ENCODE peak calls at places on chromosomes 7 and 10, in five cellular contexts. R, T, Q, Z and M are unnamed samples.

GRCh38 chr7:70523626-70524351 is 608.2 kb upstream of the GALNT17 start:
- DNase-seq in Q (no peak), Z (no peak), R (no peak), T (no peak), M (no peak)

GRCh38 chr7:33904680-33905388 is 505 bp upstream of the BMPER start:
- DNase-seq in Z (peak), T (no peak), R (no peak), Q (peak), M (peak)

GRCh38 chr7:82105463-82105862 is 335.6 kb upstream of the HGF start:
- DNase-seq in Q (peak), T (no peak), R (no peak), Z (peak), M (no peak)

GRCh38 chr7:22696672-22697071 is 30.3 kb upstream of the IL6 start:
- DNase-seq in Z (no peak), T (no peak), R (no peak), Q (peak), M (no peak)

GRCh38 chr7:120792091-120792860 is 65.7 kb downstream of the TSPAN12 start:
- DNase-seq in Z (peak), R (peak), T (peak), Q (peak), M (peak)

GRCh38 chr10:121324678-121325213 is 273.5 kb downstream of the FGFR2 start:
- DNase-seq in R (no peak), Z (no peak), T (no peak), Q (no peak), M (no peak)

GRCh38 chr10:79081353-79082034 is 12.7 kb downstream of the ZMIZ1 start:
- DNase-seq in Z (peak), R (no peak), Q (peak), T (no peak), M (no peak)

GRCh38 chr7:117279203-117279602 is 43.7 kb downstream of the WNT2 start:
- DNase-seq in Q (no peak), Z (no peak), R (no peak), T (no peak), M (no peak)

GRCh38 chr10:3484306-3485187 is 300.5 kb downstream of the KLF6 start:
- DNase-seq in T (no peak), Z (peak), Q (peak), R (no peak), M (no peak)

GRCh38 chr7:42103456-42103855 is 133.6 kb downstream of the GLI3 start:
- DNase-seq in Q (no peak), R (no peak), T (no peak), Z (no peak), M (no peak)

GRCh38 chr7:41280491-41280890 is 422.4 kb downstream of the INHBA start:
- DNase-seq in Q (no peak), T (no peak), R (no peak), Z (no peak), M (no peak)

GRCh38 chr7:5425507-5426225 is 2.0 kb upstream of the TNRC18 start:
- DNase-seq in R (no peak), Q (peak), T (no peak), Z (peak), M (peak)

DNA sequence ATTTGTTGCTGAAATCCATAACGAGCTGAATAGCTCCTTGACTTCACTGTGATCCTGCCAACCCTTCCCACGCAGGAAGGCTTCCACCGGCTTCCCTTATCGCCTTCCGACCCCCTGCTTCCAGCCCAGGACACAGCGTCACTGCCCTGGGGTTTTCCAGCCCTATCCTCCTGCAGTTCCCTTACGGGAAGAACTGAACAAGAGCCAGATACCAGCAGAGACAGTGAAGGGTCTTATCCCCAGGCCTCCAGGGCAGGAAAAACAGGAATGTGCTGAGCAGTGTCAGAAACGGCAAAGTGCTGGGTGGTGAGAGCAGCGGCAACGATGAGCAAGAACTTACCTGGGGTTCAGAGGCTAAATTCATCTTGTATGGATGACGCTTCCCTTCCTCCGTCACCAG is 22.4 kb downstream of the PDLIM1 start:
- DNase-seq in Q (peak), R (no peak), Z (peak), T (no peak), M (peak)
- TF ChIP-seq CTCF in Q (no peak), R (no peak), Z (no peak), T (no peak), M (no peak)

GRCh38 chr10:123583639-123584418 is 82.3 kb upstream of the GPR26 start:
- DNase-seq in R (no peak), Q (peak), Z (peak), T (peak), M (peak)
- TF ChIP-seq CTCF in R (peak), Q (peak), Z (peak), T (peak), M (peak)

GRCh38 chr10:92573091-92573797 is 649 bp downstream of the IDE start:
- DNase-seq in Q (peak), R (no peak), Z (peak), T (no peak), M (peak)
- TF ChIP-seq CTCF in Q (peak), R (no peak), Z (peak), T (no peak), M (peak)

DNA sequence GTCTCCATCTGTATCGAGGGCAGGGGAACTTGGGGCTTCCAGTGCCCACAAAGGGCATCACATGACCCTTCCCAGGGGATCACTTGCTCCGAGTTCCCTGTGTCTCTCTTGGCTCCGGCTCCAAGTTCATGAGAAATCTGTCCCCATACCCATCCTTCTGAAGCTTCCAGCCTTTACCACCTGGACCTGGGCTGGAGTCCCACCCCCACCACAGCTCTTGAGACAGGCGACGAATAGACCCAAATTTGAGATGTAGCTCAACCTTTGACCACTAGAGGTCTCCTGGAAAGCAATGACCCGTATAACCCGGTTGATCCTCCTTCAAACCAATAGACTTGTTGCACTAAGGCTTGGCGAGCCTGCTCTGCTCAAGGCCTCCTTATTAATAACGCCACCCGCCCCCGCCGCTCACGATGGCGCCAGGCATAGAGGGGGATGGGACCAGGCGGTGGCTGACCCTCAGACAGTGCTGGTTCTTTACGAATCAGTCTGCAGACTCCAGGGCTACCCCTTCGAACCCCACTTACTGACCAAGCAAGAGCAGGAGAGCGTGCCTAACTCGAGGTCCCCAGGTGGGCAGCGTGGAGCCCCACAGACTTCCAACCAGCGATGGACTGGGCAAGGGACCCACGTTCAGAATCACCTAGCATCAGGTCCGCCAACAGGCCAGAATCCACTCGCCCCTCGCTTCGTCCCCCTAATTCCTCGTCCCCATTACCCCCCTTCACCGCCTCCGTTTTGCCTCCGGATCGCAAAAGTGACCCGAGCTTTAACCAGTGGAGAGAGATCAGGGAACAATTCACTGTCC is 4.4 kb upstream of the ARID5B start:
- DNase-seq in Z (peak), Q (peak), R (peak), T (no peak), M (no peak)
- TF ChIP-seq CTCF in Z (peak), Q (peak), R (peak), T (peak), M (peak)

GRCh38 chr7:111763221-111763791 is 201.0 kb upstream of the IMMP2L start:
- DNase-seq in Z (peak), T (no peak), R (no peak), Q (peak), M (no peak)
- TF ChIP-seq CTCF in Z (peak), T (peak), R (peak), Q (peak), M (peak)

GRCh38 chr10:68955786-68956532 is at the start of gene DDX21:
- DNase-seq in Q (peak), Z (peak), R (peak), T (peak), M (peak)
- TF ChIP-seq CTCF in Q (peak), Z (peak), R (peak), T (peak), M (peak)